ENCODE peak calls at places on chromosomes 12 and 14, in four cellular contexts. B, N, J and G are unnamed samples.
A peak's percentile ranks its signal among the peaks of the same experiment; 100 is the strongest.

GRCh38 chr12:101877816-101878811 is 734 bp downstream of the DRAM1 start:
- DNase-seq in B (no peak), N (peak; percentile 36), J (no peak), G (no peak)

GRCh38 chr12:42450248-42450647 is 124.3 kb downstream of the PPHLN1 start:
- DNase-seq in N (no peak), J (no peak), B (no peak), G (no peak)

GRCh38 chr12:116130431-116130830 is 147.1 kb downstream of the MED13L start:
- DNase-seq in J (no peak), B (no peak), N (no peak), G (no peak)

GRCh38 chr14:90726656-90727055 is 89.6 kb downstream of the TTC7B start:
- DNase-seq in B (peak; percentile 30), J (no peak), N (peak; percentile 80), G (peak; percentile 27)

GRCh38 chr12:63889721-63890509 is 45.4 kb downstream of the SRGAP1 start:
- DNase-seq in B (no peak), N (no peak), J (no peak), G (no peak)

GRCh38 chr14:65348137-65348536 is 64.4 kb upstream of the FUT8 start:
- DNase-seq in J (no peak), B (no peak), N (no peak), G (no peak)

GRCh38 chr14:32167907-32168306 is 33.9 kb upstream of the RNU6-7 start:
- DNase-seq in B (no peak), J (no peak), N (no peak), G (no peak)

GRCh38 chr14:53963491-53964227 is 7.0 kb upstream of the BMP4 start:
- DNase-seq in N (peak; percentile 45), J (no peak), B (no peak), G (no peak)

GRCh38 chr12:67911293-67911637 is 78.0 kb upstream of the IFNG-AS1 start:
- DNase-seq in N (no peak), B (no peak), J (no peak), G (no peak)

GRCh38 chr12:26128180-26128579 is 3.3 kb upstream of the BHLHE41 start:
- DNase-seq in B (no peak), N (no peak), J (no peak), G (no peak)

GRCh38 chr12:69497308-69498026 is 27.3 kb downstream of the FRS2 start:
- DNase-seq in J (peak; percentile 35), N (no peak), B (no peak), G (no peak)

GRCh38 chr14:75609606-75610476 is 31.4 kb downstream of the FLVCR2 start:
- DNase-seq in N (no peak), J (no peak), B (no peak), G (no peak)

GRCh38 chr14:101294136-101294535 is 267.2 kb upstream of the DIO3 start:
- DNase-seq in N (no peak), J (no peak), B (no peak), G (no peak)

GRCh38 chr12:130500835-130501330 is 163.2 kb downstream of the PIWIL1 start:
- DNase-seq in N (no peak), B (no peak), J (no peak), G (no peak)

GRCh38 chr12:109753054-109753401 is 39.4 kb downstream of the FAM222A start:
- DNase-seq in J (no peak), N (no peak), B (no peak), G (no peak)

GRCh38 chr14:37695836-37696235 is 100.4 kb downstream of the TTC6 start:
- DNase-seq in B (no peak), N (no peak), J (no peak), G (no peak)

GRCh38 chr12:50533971-50534370 is 29.2 kb downstream of the DIP2B start:
- DNase-seq in B (no peak), J (no peak), N (no peak), G (no peak)

GRCh38 chr12:86275356-86275755 is 19.2 kb upstream of the MGAT4C start:
- DNase-seq in J (no peak), N (no peak), B (no peak), G (no peak)

GRCh38 chr14:66634876-66635275 is 126.9 kb downstream of the GPHN start:
- DNase-seq in B (no peak), N (no peak), J (no peak), G (no peak)

GRCh38 chr14:89277229-89277628 is 139.8 kb downstream of the FOXN3 start:
- DNase-seq in N (no peak), B (no peak), J (no peak), G (no peak)

GRCh38 chr14:81589381-81590065 is 55.9 kb upstream of the SEL1L start:
- DNase-seq in N (no peak), J (no peak), B (no peak), G (no peak)

GRCh38 chr12:24393105-24393504 is 443.6 kb upstream of the SOX5 start:
- DNase-seq in B (no peak), J (no peak), N (no peak), G (no peak)

GRCh38 chr12:91940322-91940721 is 205.3 kb downstream of the BTG1 start:
- DNase-seq in B (no peak), J (no peak), N (no peak), G (no peak)

GRCh38 chr12:121513464-121514183 is 67.2 kb downstream of the KDM2B start:
- DNase-seq in N (peak; percentile 65), J (no peak), B (no peak), G (no peak)

GRCh38 chr14:64423987-64424386 is 35.8 kb downstream of the MTHFD1 start:
- DNase-seq in J (no peak), N (no peak), B (no peak), G (no peak)

GRCh38 chr12:124481772-124482566 is 85.4 kb downstream of the NCOR2 start:
- DNase-seq in B (no peak), J (no peak), N (no peak), G (no peak)

GRCh38 chr14:84482256-84483071 is 1047.5 kb upstream of the FLRT2 start:
- DNase-seq in N (no peak), B (no peak), J (no peak), G (no peak)

GRCh38 chr12:113860059-113860820 is 105.9 kb downstream of the RBM19 start:
- DNase-seq in B (no peak), N (no peak), J (no peak), G (peak; percentile 22)

GRCh38 chr12:9064201-9064814 is 51.4 kb downstream of the A2M start:
- DNase-seq in B (peak; percentile 53), N (peak; percentile 65), J (no peak), G (no peak)

GRCh38 chr14:30283822-30284446 is 275.0 kb upstream of the G2E3 start:
- DNase-seq in B (no peak), N (peak; percentile 51), J (no peak), G (no peak)

GRCh38 chr12:12004524-12004923 is 66.2 kb upstream of the BCL2L14 start:
- DNase-seq in B (no peak), J (no peak), N (no peak), G (no peak)

GRCh38 chr12:71695782-71696181 is 9.9 kb downstream of the TMEM19 start:
- DNase-seq in N (no peak), B (no peak), J (no peak), G (no peak)

GRCh38 chr14:80208426-80208950 is 2.8 kb downstream of the DIO2 start:
- DNase-seq in B (no peak), J (no peak), N (no peak), G (no peak)

GRCh38 chr12:108995370-108995992 is 25.4 kb downstream of the SVOP start:
- DNase-seq in B (no peak), J (no peak), N (no peak), G (no peak)

GRCh38 chr14:99329711-99330315 is 57.8 kb upstream of the BCL11B start:
- DNase-seq in N (no peak), B (no peak), J (no peak), G (no peak)

GRCh38 chr14:90513151-90514014 is 116.6 kb downstream of the CALM1 start:
- DNase-seq in J (no peak), N (peak; percentile 93), B (peak; percentile 96), G (peak; percentile 86)

GRCh38 chr12:109730306-109731145 is 16.9 kb downstream of the FAM222A start:
- DNase-seq in N (no peak), B (no peak), J (no peak), G (no peak)

GRCh38 chr12:131242741-131243496 is 289.2 kb downstream of the ADGRD1 start:
- DNase-seq in J (peak; percentile 59), B (no peak), N (no peak), G (no peak)

GRCh38 chr12:31772685-31773222 is 43.9 kb upstream of the AMN1 start:
- DNase-seq in N (no peak), J (no peak), B (no peak), G (no peak)

GRCh38 chr12:7155471-7156034 is 25.4 kb downstream of the CLSTN3 start:
- DNase-seq in B (no peak), N (no peak), J (no peak), G (no peak)

GRCh38 chr14:52051251-52051650 is 17.6 kb downstream of the NID2 start:
- DNase-seq in B (no peak), J (no peak), N (no peak), G (no peak)
- H3K27ac ChIP-seq in B (no peak overlapping the region), J (no peak overlapping the region), N (no peak overlapping the region), G (no peak overlapping the region)

GRCh38 chr12:51748235-51748634 is 100.3 kb downstream of the FIGNL2 start:
- DNase-seq in J (no peak), N (peak; percentile 33), B (no peak), G (no peak)
- H3K27ac ChIP-seq in J (no peak overlapping the region), N (no peak overlapping the region), B (no peak overlapping the region), G (no peak overlapping the region)

GRCh38 chr12:47507221-47507620 is 198.6 kb downstream of the RPAP3 start:
- DNase-seq in J (no peak), B (no peak), N (no peak), G (no peak)
- H3K27ac ChIP-seq in J (no peak overlapping the region), B (no peak overlapping the region), N (no peak overlapping the region), G (no peak overlapping the region)

DNA sequence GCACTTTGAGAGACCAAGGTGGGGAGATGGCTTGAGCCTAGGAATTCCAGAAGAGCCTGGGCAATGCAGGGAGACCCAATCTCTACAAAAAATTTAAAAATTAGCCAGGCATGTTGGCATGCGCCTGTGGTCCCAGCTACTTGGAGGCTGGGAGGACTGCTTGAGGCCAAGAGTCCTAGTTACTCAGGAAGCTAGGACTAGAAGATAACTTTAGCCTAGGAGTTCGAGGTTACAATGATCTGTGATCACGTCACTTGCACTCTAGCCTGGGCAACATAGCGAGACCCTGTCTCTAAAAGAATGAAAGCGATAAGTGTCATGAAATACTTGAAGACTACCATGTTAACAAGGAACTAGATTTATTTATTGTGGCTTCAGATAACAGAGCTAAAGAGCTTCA is 3.5 kb downstream of the ATF7 start:
- DNase-seq in B (no peak), N (no peak), J (no peak), G (no peak)
- H3K27ac ChIP-seq in B (no peak overlapping the region), N (no peak overlapping the region), J (no peak overlapping the region), G (no peak overlapping the region)

GRCh38 chr12:65876898-65877721 is 52.8 kb downstream of the HMGA2 start:
- DNase-seq in J (no peak), B (no peak), N (no peak), G (no peak)
- H3K27ac ChIP-seq in J (no peak overlapping the region), B (no peak overlapping the region), N (no peak overlapping the region), G (no peak overlapping the region)